ENCODE peak calls at places on chromosomes 16 and 17, in six cellular contexts. K is CD8-positive, alpha-beta memory T cell; X is adrenal gland; E is IMR-90; S is ovary; B is foreskin keratinocyte. N is an unnamed sample. For H3K4me1, the result is how much of the 10 kb centered on the place peaks cover.

GRCh38 chr17:7383742-7384488 is 3.0 kb downstream of the TNK1 start:
- DNase-seq in S (peak), B (no peak), K (peak), X (no peak), E (peak), N (no peak)

GRCh38 chr17:80118601-80119270 is 17.4 kb downstream of the GAA start:
- DNase-seq in K (no peak), X (peak), E (no peak), S (no peak), B (no peak), N (no peak)

GRCh38 chr17:76268015-76268749 is 3.0 kb downstream of the UBALD2 start:
- DNase-seq in K (peak), E (peak), S (no peak), X (peak), B (peak), N (peak)

GRCh38 chr16:84507011-84507982 is 2.8 kb upstream of the MEAK7 start:
- DNase-seq in S (no peak), B (no peak), X (no peak), E (no peak), K (no peak), N (no peak)

GRCh38 chr17:35708951-35709350 is 22.5 kb upstream of the RASL10B start:
- DNase-seq in B (no peak), S (no peak), E (no peak), K (no peak), X (no peak), N (no peak)

GRCh38 chr17:83200231-83200699 is 120.9 kb downstream of the METRNL start:
- DNase-seq in E (peak), S (no peak), X (peak), K (peak), B (no peak), N (peak)

GRCh38 chr16:71188956-71189712 is 41.4 kb downstream of the HYDIN start:
- DNase-seq in K (no peak), X (no peak), B (no peak), S (no peak), E (no peak), N (no peak)

GRCh38 chr16:85062728-85063336 is 35.2 kb downstream of the KIAA0513 start:
- DNase-seq in S (no peak), X (no peak), K (no peak), E (no peak), B (no peak), N (no peak)

GRCh38 chr16:66388350-66389139 is 22.1 kb downstream of the CDH5 start:
- DNase-seq in X (no peak), B (no peak), S (no peak), E (no peak), K (no peak), N (no peak)

GRCh38 chr17:4945176-4945943 is 3.0 kb downstream of the PFN1 start:
- DNase-seq in X (peak), B (peak), E (peak), S (no peak), K (peak), N (peak)

GRCh38 chr17:45021607-45022287 is 29.7 kb downstream of the DCAKD start:
- DNase-seq in B (peak), K (peak), X (peak), E (peak), S (peak), N (peak)

GRCh38 chr17:66711936-66712335 is 123.0 kb upstream of the CACNG5 start:
- DNase-seq in X (no peak), B (no peak), K (no peak), E (no peak), S (no peak), N (peak)

GRCh38 chr16:83118365-83118764 is 491.6 kb downstream of the CDH13 start:
- DNase-seq in X (no peak), B (no peak), K (no peak), E (peak), S (no peak), N (no peak)

GRCh38 chr17:8485491-8485890 is 49.8 kb downstream of the NDEL1 start:
- DNase-seq in E (no peak), S (no peak), B (no peak), K (no peak), X (no peak), N (no peak)

GRCh38 chr16:48999508-48999907 is 282.1 kb downstream of the CBLN1 start:
- DNase-seq in S (no peak), X (no peak), E (no peak), K (no peak), B (no peak), N (no peak)

GRCh38 chr17:79840204-79840988 is 1.2 kb upstream of the CBX4 start:
- DNase-seq in E (peak), K (no peak), B (no peak), S (peak), X (peak), N (peak)

GRCh38 chr17:76998839-76999238 is 130.6 kb downstream of the MGAT5B start:
- DNase-seq in K (no peak), B (no peak), S (no peak), E (no peak), X (no peak), N (no peak)

GRCh38 chr17:61533797-61534196 is 57.2 kb downstream of the NACA2 start:
- DNase-seq in K (no peak), E (no peak), B (no peak), X (no peak), S (no peak), N (no peak)

GRCh38 chr16:27097671-27098275 is 31.0 kb downstream of the C16orf82 start:
- DNase-seq in X (peak), S (no peak), E (no peak), B (no peak), K (no peak), N (no peak)

GRCh38 chr17:11285946-11286345 is 44.9 kb downstream of the SHISA6 start:
- DNase-seq in S (no peak), K (no peak), B (no peak), X (no peak), E (no peak), N (no peak)

GRCh38 chr17:11282586-11282985 is 41.6 kb downstream of the SHISA6 start:
- DNase-seq in S (no peak), B (no peak), E (no peak), X (no peak), K (no peak), N (no peak)

GRCh38 chr17:11279776-11280344 is 38.8 kb downstream of the SHISA6 start:
- DNase-seq in X (no peak), K (no peak), B (no peak), S (no peak), E (no peak), N (no peak)

GRCh38 chr17:11287791-11288190 is 46.8 kb downstream of the SHISA6 start:
- DNase-seq in E (no peak), S (no peak), B (no peak), K (no peak), X (no peak), N (no peak)

GRCh38 chr17:11284811-11285210 is 43.8 kb downstream of the SHISA6 start:
- DNase-seq in E (no peak), B (no peak), K (no peak), X (no peak), S (no peak), N (no peak)
- H3K4me1 ChIP-seq in E (under half), B (under half), K (under half), X (under half), S (under half), N (under half)

DNA sequence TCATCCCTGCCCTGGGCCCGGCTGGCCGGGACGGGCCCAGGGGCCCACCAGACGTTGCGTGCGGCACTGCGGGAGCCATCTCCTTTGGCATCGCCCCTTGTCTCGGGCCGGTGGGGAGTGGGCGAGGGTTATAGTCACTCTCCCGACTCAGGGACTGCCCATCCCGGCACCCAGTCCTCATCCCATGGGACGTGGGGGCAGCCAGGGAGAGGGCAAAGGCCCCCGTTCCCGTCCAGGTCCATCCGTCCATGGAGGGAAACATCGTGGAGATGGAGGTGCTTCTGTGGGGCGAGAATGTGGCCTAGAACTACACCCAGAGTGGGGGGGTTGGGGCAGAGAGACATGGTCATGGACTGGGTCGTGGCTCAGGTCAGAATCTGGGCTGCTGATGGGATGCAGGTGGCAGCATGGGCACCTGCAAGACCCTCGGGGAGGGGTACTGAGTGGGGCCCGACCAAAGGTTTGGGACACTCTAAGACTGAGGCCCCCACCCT is 2.4 kb upstream of the WDR90 start:
- DNase-seq in E (no peak), K (no peak), B (no peak), X (no peak), S (no peak), N (no peak)
- H3K4me1 ChIP-seq in E (under half), K (under half), B (under half), X (half or more), S (under half), N (under half)

DNA sequence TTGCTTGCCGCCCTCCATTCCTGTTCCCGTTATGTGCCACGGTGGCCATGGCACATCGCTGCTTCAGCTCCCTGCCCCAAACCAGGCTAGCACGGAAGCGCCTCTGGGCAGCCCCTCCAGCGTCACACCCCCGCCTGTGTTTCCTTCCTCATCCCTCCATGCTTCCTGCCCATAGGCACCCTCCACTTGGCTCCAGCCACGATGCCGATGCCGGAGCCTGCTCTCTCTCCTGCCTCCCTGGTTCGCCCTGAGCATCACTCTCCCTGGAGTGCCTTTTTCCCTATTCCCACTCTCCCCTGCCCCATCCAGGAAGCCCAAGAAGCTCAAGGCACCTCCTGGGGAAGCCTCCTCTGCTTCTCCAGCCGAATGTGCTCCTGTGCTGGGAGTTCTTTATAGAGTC is 3.2 kb upstream of the ARHGAP23 start:
- DNase-seq in E (no peak), X (no peak), S (no peak), K (no peak), B (no peak), N (no peak)
- H3K4me1 ChIP-seq in E (under half), X (under half), S (under half), K (under half), B (under half), N (under half)

DNA sequence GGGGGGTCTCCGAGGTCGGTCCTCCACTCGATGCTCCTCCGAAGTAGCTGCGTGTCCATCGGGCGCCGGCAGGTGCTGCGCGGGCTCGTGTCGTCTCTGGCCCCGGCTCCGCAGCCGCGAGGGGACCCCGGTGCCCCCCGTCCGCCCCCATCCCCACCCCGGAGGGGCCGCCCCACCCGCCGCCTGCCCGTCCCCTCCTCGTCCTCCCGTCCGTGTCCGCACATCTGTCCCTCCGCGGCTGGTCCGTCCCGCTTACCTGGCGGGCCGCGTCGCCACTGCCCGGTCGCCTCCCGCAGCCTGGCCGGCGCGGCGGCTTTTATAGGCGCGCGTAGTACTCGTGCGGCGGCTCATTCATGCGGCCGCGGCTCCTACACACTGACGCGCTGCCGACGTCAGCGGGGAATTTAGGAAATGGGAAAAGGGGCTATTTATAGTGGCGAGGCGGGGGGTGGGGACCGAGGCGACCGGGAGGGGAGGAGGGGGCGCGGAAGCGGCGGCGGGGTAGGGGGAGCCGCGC is 4.0 kb upstream of the HIC1 start:
- DNase-seq in K (no peak), S (no peak), X (peak), B (no peak), E (peak), N (no peak)
- H3K4me1 ChIP-seq in K (under half), S (under half), X (under half), B (under half), E (under half), N (under half)

GRCh38 chr16:86707581-86707980 is 129.2 kb downstream of the FOXL1 start:
- DNase-seq in X (no peak), E (no peak), S (no peak), B (no peak), K (no peak), N (no peak)
- H3K4me1 ChIP-seq in X (under half), E (under half), S (under half), B (under half), K (under half), N (under half)

GRCh38 chr17:1002771-1003555 is 6.0 kb downstream of the TIMM22 start:
- DNase-seq in B (no peak), S (no peak), E (peak), K (no peak), X (peak), N (no peak)
- H3K4me1 ChIP-seq in B (under half), S (under half), E (under half), K (under half), X (half or more), N (under half)

GRCh38 chr17:40107266-40107980 is 7.0 kb upstream of the NR1D1 start:
- DNase-seq in E (no peak), X (peak), S (peak), K (no peak), B (no peak), N (no peak)

GRCh38 chr17:40104570-40105471 is 4.4 kb upstream of the NR1D1 start:
- DNase-seq in K (no peak), E (no peak), B (peak), S (peak), X (no peak), N (no peak)

GRCh38 chr17:40109471-40109824 is 9.1 kb upstream of the NR1D1 start:
- DNase-seq in X (peak), B (no peak), K (no peak), S (no peak), E (no peak), N (no peak)

GRCh38 chr17:40106089-40106759 is 5.8 kb upstream of the NR1D1 start:
- DNase-seq in X (no peak), K (no peak), S (no peak), B (no peak), E (no peak), N (no peak)

DNA sequence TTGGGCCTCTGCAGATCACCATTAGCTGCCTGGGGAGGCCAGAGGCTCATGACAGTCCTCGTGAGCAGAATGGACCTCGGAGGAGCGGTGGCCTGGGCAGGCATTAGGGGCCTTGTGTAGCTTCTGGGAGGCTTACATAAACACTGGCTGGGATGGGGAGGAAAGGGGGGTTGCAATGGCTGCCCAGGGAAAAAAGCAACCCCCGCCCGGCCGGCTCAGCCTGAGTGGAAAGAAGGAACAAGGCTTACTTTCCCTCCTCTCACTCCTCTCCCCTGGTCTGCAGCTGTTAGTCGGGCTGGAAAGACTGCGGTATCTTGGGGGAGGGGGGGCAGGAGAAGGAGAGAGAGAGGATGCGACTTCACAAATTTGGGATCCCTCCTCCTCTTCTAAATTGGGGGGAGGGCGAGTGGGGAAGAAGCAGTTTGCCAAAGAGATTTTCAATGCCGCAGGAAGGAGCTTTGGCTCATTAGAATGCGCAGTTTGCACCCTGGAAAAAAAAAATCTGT is 6.4 kb upstream of the NR1D1 start:
- DNase-seq in E (no peak), K (no peak), X (no peak), B (no peak), S (peak), N (no peak)
- H3K4me1 ChIP-seq in E (under half), K (half or more), X (half or more), B (under half), S (half or more), N (under half)